ENCODE peak calls at places on chromosome 14, in four cellular contexts. H is IMR-90, M is mesendoderm, I is H9. Q is an unnamed sample.

GRCh38 chr14:58430156-58430555 is 2.6 kb downstream of the KIAA0586 start:
- DNase-seq in I (no peak), H (peak; percentile 82), M (no peak), Q (peak; percentile 78)

GRCh38 chr14:104805326-104805678 is 4.4 kb downstream of the ZBTB42 start:
- DNase-seq in M (no peak), H (peak; percentile 89), I (no peak), Q (peak; percentile 53)

GRCh38 chr14:69614592-69614991 is 3.2 kb downstream of the SUSD6 start:
- DNase-seq in H (no peak), M (no peak), I (no peak), Q (no peak)

GRCh38 chr14:76782885-76783566 is 21.8 kb downstream of the VASH1 start:
- DNase-seq in I (peak; percentile 22), M (peak; percentile 67), H (no peak), Q (peak; percentile 44)

GRCh38 chr14:36555998-36556743 is 26.2 kb downstream of the NKX2-8 start:
- DNase-seq in M (no peak), I (no peak), H (no peak), Q (no peak)

GRCh38 chr14:96187216-96188050 is 17.2 kb upstream of the BDKRB2 start:
- DNase-seq in H (peak; percentile 64), I (no peak), M (no peak), Q (no peak)

GRCh38 chr14:99980299-99980698 is 84.9 kb upstream of the EVL start:
- DNase-seq in H (no peak), I (no peak), M (no peak), Q (no peak)

GRCh38 chr14:63956326-63956725 is 103.5 kb downstream of the SYNE2 start:
- DNase-seq in I (no peak), H (peak; percentile 63), M (no peak), Q (no peak)

GRCh38 chr14:46999661-47000060 is 348.1 kb upstream of the RPL10L start:
- DNase-seq in M (no peak), I (no peak), H (no peak), Q (no peak)

GRCh38 chr14:65840786-65841185 is 428.3 kb downstream of the FUT8 start:
- DNase-seq in I (no peak), H (peak; percentile 1), M (no peak), Q (no peak)

GRCh38 chr14:63130531-63130930 is 73.7 kb upstream of the RHOJ start:
- DNase-seq in I (no peak), H (no peak), M (no peak), Q (no peak)

GRCh38 chr14:104887623-104888488 is 22.8 kb downstream of the CEP170B start:
- DNase-seq in I (no peak), H (no peak), M (no peak), Q (no peak)

GRCh38 chr14:34301107-34301734 is 160.8 kb downstream of the SPTSSA start:
- DNase-seq in M (peak; percentile 66), H (peak; percentile 12), I (no peak), Q (peak; percentile 57)

GRCh38 chr14:70281938-70282337 is 77.5 kb downstream of the COX16 start:
- DNase-seq in I (no peak), H (no peak), M (no peak), Q (no peak)

GRCh38 chr14:104966261-104967143 is 11.7 kb downstream of the AHNAK2 start:
- DNase-seq in H (no peak), M (no peak), I (no peak), Q (no peak)

GRCh38 chr14:68784298-68784910 is 8.5 kb downstream of the ZFP36L1 start:
- DNase-seq in M (no peak), H (no peak), I (no peak), Q (peak; percentile 67)

GRCh38 chr14:60981626-60982455 is 796 bp downstream of the SLC38A6 start:
- DNase-seq in H (peak; percentile 94), I (no peak), M (peak; percentile 71), Q (peak; percentile 88)

GRCh38 chr14:76718306-76719075 is 42.8 kb upstream of the VASH1 start:
- DNase-seq in M (no peak), I (no peak), H (no peak), Q (no peak)

GRCh38 chr14:59069455-59069854 is 119.0 kb upstream of the DAAM1 start:
- DNase-seq in M (peak; percentile 74), H (no peak), I (no peak), Q (no peak)

GRCh38 chr14:104980601-104981531 is 2.7 kb upstream of the AHNAK2 start:
- DNase-seq in I (no peak), M (no peak), H (no peak), Q (no peak)

GRCh38 chr14:23360496-23360895 is 4.5 kb downstream of the EFS start:
- DNase-seq in H (no peak), M (peak; percentile 40), I (peak; percentile 69), Q (no peak)

GRCh38 chr14:59424707-59425106 is 40.5 kb downstream of the GPR135 start:
- DNase-seq in I (no peak), H (no peak), M (no peak), Q (no peak)

GRCh38 chr14:73786942-73787759 is 64.5 kb upstream of the PTGR2 start:
- DNase-seq in M (peak; percentile 61), I (peak; percentile 56), H (peak; percentile 35), Q (peak; percentile 37)
- H2BK5ac ChIP-seq in M (peak overlapping the region; percentile 65), I (no peak overlapping the region), H (peak overlapping the region; percentile 80), Q (peak overlapping the region; percentile 94)

GRCh38 chr14:103393687-103394626 is 8.7 kb downstream of the MARK3 start:
- DNase-seq in H (peak; percentile 53), M (no peak), I (no peak), Q (peak; percentile 61)
- H2BK5ac ChIP-seq in H (no peak overlapping the region), M (no peak overlapping the region), I (no peak overlapping the region), Q (no peak overlapping the region)

DNA sequence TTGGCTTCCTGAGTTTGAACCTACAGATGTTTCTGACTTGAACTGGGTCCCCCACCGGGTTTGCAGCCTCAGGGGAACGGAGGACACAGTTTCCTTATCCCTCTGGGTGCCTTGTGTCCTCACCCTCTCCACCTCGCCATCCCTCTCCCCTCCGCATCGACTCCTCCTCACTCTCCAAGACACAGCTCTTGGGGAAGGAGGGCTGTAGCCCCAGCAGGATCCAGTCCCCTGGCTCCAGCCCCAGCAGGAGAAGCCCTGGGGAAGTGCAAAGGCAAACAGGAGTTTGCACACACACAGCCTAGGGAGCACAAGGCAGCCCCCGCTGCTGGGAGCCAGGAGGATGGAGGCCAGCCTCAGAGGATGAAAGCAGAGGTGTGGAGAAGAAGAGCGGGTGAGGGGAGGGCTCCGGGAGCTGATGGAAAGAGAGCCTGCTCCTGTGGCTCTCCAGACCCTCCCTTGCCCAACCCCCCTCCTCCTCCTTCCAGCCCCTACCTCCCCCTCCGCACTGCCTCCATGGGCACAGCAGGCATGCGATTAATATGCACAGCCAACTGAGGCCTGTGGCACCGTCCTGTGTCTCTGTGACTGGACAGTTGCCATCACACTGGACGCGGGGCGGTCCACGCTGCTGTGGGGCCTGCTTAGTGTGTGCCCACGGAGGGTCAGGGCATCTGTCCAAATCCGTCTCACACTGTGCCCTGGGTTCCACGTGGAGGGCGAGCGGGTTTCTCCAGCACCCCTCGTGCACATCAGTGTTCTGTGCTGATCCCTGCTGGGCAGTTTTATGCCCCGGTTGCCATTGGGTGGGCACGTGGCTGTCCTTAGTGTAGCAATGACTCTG is 193.7 kb upstream of the DIO3 start:
- DNase-seq in H (no peak), I (no peak), M (no peak), Q (no peak)
- H2BK5ac ChIP-seq in H (no peak overlapping the region), I (no peak overlapping the region), M (peak overlapping the region; percentile 61), Q (no peak overlapping the region)

GRCh38 chr14:98889836-98890185 is 382.2 kb downstream of the BCL11B start:
- DNase-seq in M (no peak), I (no peak), H (no peak), Q (no peak)

GRCh38 chr14:98886982-98887381 is 385.0 kb downstream of the BCL11B start:
- DNase-seq in I (no peak), M (no peak), H (no peak), Q (no peak)

GRCh38 chr14:98888281-98888680 is 383.7 kb downstream of the BCL11B start:
- DNase-seq in I (no peak), M (no peak), H (no peak), Q (no peak)

GRCh38 chr14:98890556-98891340 is 381.2 kb downstream of the BCL11B start:
- DNase-seq in M (peak; percentile 44), H (no peak), I (no peak), Q (no peak)

DNA sequence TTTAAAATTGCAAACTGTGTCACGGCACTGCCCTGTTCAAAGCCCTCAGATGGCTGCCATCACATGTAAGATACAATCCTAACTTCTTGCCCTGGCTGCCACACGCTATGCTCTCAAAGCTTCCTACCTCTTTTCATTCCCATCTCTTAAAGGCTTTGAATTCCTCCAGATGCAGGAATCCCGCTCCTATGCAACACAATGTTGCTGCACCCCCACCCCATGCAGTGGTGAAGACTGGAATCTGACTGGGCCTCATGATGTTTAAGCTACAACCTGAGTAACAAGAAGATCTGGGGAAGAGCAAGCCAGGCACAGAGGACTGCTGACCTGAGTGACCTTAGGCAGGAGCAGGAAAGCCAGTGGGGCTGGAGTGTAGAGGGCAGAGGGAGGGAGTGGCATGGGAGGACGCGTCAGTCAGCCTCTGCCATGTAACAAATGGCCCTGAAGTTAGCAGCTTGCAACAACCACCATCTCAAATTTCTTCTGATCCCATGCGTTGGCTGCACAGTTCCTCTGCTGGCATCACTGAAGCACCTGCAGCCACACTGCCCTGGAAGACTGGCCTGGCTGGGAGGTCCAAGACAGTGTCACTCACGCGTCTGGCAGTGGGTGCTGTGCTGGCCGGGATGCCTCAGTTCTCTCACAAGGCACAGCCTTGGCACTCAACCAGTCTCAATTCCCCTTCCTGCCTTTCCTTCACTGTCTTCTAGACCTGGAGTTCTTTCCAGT is 382.7 kb downstream of the BCL11B start:
- DNase-seq in I (no peak), H (no peak), M (peak; percentile 64), Q (no peak)
- H2BK5ac ChIP-seq in I (no peak overlapping the region), H (no peak overlapping the region), M (no peak overlapping the region), Q (no peak overlapping the region)

GRCh38 chr14:75520852-75521251 is 1.4 kb upstream of the BATF start:
- DNase-seq in H (no peak), I (no peak), M (no peak), Q (no peak)

GRCh38 chr14:75522919-75523318 is 650 bp downstream of the BATF start:
- DNase-seq in I (no peak), H (no peak), M (no peak), Q (no peak)

GRCh38 chr14:75521415-75522199 is 662 bp upstream of the BATF start:
- DNase-seq in I (no peak), M (peak; percentile 64), H (no peak), Q (no peak)

GRCh38 chr14:75523771-75524171 is 1.5 kb downstream of the BATF start:
- DNase-seq in I (no peak), H (peak; percentile 18), M (no peak), Q (peak; percentile 56)

DNA sequence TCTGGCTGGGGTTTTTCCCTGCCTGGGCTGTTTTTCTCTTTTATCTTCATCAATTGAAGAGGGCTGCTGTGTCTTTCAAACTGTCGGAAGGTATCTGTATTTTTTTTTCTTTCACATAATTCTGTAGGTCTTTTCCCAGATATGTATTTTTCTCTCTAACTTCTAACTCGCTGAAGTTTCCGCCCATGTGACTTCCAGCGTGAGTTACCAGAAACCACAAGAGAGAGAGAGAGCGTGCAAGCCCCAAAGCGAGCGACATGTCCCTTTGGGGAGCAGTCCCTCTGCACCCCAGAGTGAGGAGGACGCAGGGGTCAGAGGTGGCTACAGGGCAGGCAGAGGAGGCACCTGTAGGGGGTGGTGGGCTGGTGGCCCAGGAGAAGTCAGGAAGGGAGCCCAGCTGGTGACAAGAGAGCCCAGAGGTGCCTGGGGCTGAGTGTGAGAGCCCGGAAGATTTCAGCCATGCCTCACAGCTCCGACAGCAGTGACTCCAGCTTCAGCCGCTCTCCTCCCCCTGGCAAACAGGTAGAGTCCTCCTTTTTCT is at the start of gene BATF:
- DNase-seq in I (no peak), M (no peak), H (no peak), Q (no peak)
- H2BK5ac ChIP-seq in I (no peak within 1 kb of the TSS), M (no peak within 1 kb of the TSS), H (no peak within 1 kb of the TSS), Q (no peak within 1 kb of the TSS)